ENCODE peak calls at places on chromosomes 12 and 14, in ten cellular contexts. Y is A549, G is left ventricle myocardium inferior, D is cardiac muscle cell, I is GM23338, X is tibial nerve, S is transverse colon, U is endodermal cell, A is right atrium auricular region, P is neural progenitor cell. M is an unnamed sample. For H3K4me1, the result is how much of the 10 kb centered on the place peaks cover.

GRCh38 chr12:52010152-52010622 is 3.4 kb downstream of the TAMALIN start:
- DNase-seq in Y (no peak), G (peak), D (peak), I (peak), X (peak), S (peak), U (peak), A (peak), P (peak), M (peak)

GRCh38 chr12:57276935-57277563 is 26.1 kb upstream of the STAC3 start:
- DNase-seq in Y (peak), G (no peak), D (peak), I (peak), X (no peak), S (no peak), U (peak), A (no peak), P (peak), M (peak)

GRCh38 chr14:24960816-24961215 is 89.1 kb downstream of the STXBP6 start:
- DNase-seq in Y (no peak), G (no peak), D (no peak), I (no peak), X (no peak), S (no peak), U (no peak), A (no peak), P (no peak), M (no peak)

GRCh38 chr14:35342160-35343010 is 50.2 kb downstream of the PSMA6 start:
- DNase-seq in Y (no peak), G (peak), D (peak), I (no peak), X (no peak), S (no peak), U (peak), A (peak), P (no peak), M (no peak)

GRCh38 chr12:106258226-106258625 is 10.4 kb upstream of the CKAP4 start:
- DNase-seq in Y (no peak), G (no peak), D (no peak), I (no peak), X (no peak), S (no peak), U (peak), A (no peak), P (no peak), M (no peak)

GRCh38 chr14:67541448-67542387 is 8.6 kb downstream of the PLEKHH1 start:
- DNase-seq in Y (no peak), G (no peak), D (no peak), I (peak), X (no peak), S (peak), U (peak), A (no peak), P (peak), M (no peak)

GRCh38 chr12:8828514-8829127 is 6.2 kb downstream of the A2ML1 start:
- DNase-seq in Y (no peak), G (no peak), D (no peak), I (no peak), X (no peak), S (no peak), U (peak), A (no peak), P (no peak), M (no peak)

GRCh38 chr12:120965534-120966091 is 12.7 kb upstream of the HNF1A start:
- DNase-seq in Y (no peak), G (no peak), D (no peak), I (peak), X (no peak), S (no peak), U (peak), A (no peak), P (no peak), M (no peak)

GRCh38 chr12:48968467-48968866 is 3.1 kb downstream of the WNT10B start:
- DNase-seq in Y (no peak), G (no peak), D (no peak), I (no peak), X (no peak), S (no peak), U (no peak), A (no peak), P (no peak), M (no peak)

GRCh38 chr14:36976571-36977023 is 195.8 kb downstream of the SLC25A21 start:
- DNase-seq in Y (no peak), G (no peak), D (no peak), I (no peak), X (no peak), S (no peak), U (peak), A (no peak), P (no peak), M (no peak)

GRCh38 chr12:62604856-62605255 is 138.2 kb downstream of the MON2 start:
- DNase-seq in Y (no peak), G (no peak), D (peak), I (no peak), X (no peak), S (no peak), U (no peak), A (no peak), P (no peak), M (no peak)

GRCh38 chr12:27552886-27553560 is 29.0 kb downstream of the PPFIBP1 start:
- DNase-seq in Y (no peak), G (no peak), D (no peak), I (no peak), X (no peak), S (no peak), U (no peak), A (no peak), P (no peak), M (no peak)

GRCh38 chr14:93997082-93997481 is at the start of gene CCDC197:
- DNase-seq in Y (no peak), G (no peak), D (no peak), I (no peak), X (no peak), S (no peak), U (no peak), A (no peak), P (no peak), M (no peak)

GRCh38 chr12:48420031-48420775 is 52.2 kb upstream of the ANP32D start:
- DNase-seq in Y (no peak), G (no peak), D (peak), I (peak), X (no peak), S (no peak), U (peak), A (no peak), P (peak), M (peak)

GRCh38 chr12:32789446-32789845 is 33.7 kb upstream of the YARS2 start:
- DNase-seq in Y (no peak), G (no peak), D (no peak), I (no peak), X (no peak), S (no peak), U (no peak), A (no peak), P (no peak), M (no peak)

GRCh38 chr14:96202441-96203094 is 2.1 kb upstream of the BDKRB2 start:
- DNase-seq in Y (no peak), G (no peak), D (no peak), I (no peak), X (no peak), S (no peak), U (no peak), A (no peak), P (no peak), M (no peak)

GRCh38 chr14:54330876-54331275 is 65.9 kb upstream of the CDKN3 start:
- DNase-seq in Y (no peak), G (no peak), D (no peak), I (no peak), X (no peak), S (no peak), U (no peak), A (no peak), P (no peak), M (no peak)

GRCh38 chr14:75128596-75128990 is 1.7 kb upstream of the NEK9 start:
- DNase-seq in Y (no peak), G (no peak), D (no peak), I (no peak), X (no peak), S (no peak), U (no peak), A (no peak), P (no peak), M (no peak)

GRCh38 chr12:124053855-124054254 is 80.8 kb downstream of the ZNF664 start:
- DNase-seq in Y (peak), G (peak), D (peak), I (peak), X (peak), S (peak), U (peak), A (no peak), P (peak), M (peak)

GRCh38 chr12:42162198-42162597 is 17.5 kb upstream of the GXYLT1 start:
- DNase-seq in Y (no peak), G (no peak), D (no peak), I (no peak), X (no peak), S (no peak), U (no peak), A (no peak), P (no peak), M (no peak)

GRCh38 chr12:14213542-14213941 is 151.9 kb upstream of the ATF7IP start:
- DNase-seq in Y (no peak), G (no peak), D (no peak), I (no peak), X (no peak), S (no peak), U (peak), A (no peak), P (peak), M (no peak)

GRCh38 chr12:103470664-103471063 is 25.1 kb downstream of the C12orf42 start:
- DNase-seq in Y (no peak), G (no peak), D (no peak), I (no peak), X (no peak), S (no peak), U (no peak), A (no peak), P (no peak), M (no peak)

GRCh38 chr12:124380793-124381453 is 86.0 kb downstream of the RFLNA start:
- DNase-seq in Y (no peak), G (no peak), D (no peak), I (no peak), X (no peak), S (no peak), U (no peak), A (no peak), P (no peak), M (no peak)

GRCh38 chr12:124862768-124863408 is 776 bp downstream of the SCARB1 start:
- DNase-seq in Y (peak), G (no peak), D (no peak), I (peak), X (no peak), S (peak), U (peak), A (no peak), P (peak), M (peak)

GRCh38 chr14:53663709-53664108 is 292.9 kb downstream of the BMP4 start:
- DNase-seq in Y (peak), G (peak), D (peak), I (peak), X (no peak), S (peak), U (peak), A (peak), P (peak), M (peak)

GRCh38 chr12:57815177-57816000 is 3.1 kb downstream of the AVIL start:
- DNase-seq in Y (no peak), G (no peak), D (no peak), I (peak), X (no peak), S (no peak), U (peak), A (no peak), P (peak), M (no peak)

DNA sequence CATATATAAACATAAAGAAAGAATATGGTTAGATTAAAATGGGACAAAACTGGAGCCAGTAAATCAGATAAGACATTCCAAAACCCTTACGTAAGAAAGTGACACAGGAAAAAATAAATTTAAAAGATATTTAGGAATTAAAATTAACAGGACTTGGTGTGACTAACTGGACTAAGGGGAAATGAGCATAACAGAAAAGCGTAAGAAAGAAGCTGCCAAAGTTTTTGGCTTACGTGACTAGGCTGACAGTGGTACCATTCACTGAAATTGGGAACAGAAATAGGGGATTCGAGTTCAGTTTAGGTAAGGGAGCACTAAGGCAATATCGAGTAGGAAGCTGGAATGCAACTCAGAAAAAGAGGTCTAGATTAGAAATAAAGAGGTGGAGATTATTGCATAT is 7.8 kb downstream of the CDK17 start:
- DNase-seq in Y (no peak), G (no peak), D (peak), I (no peak), X (no peak), S (no peak), U (no peak), A (no peak), P (no peak), M (peak)
- H3K4me1 ChIP-seq in Y (under half), G (half or more), D (under half), I (under half), X (under half), S (under half), U (under half), A (under half), P (under half), M (under half)

GRCh38 chr12:77204055-77204454 is 138.7 kb upstream of the E2F7 start:
- DNase-seq in Y (no peak), G (no peak), D (peak), I (peak), X (no peak), S (no peak), U (peak), A (no peak), P (peak), M (peak)
- TF ChIP-seq CTCF in Y (no peak), G (peak), D (peak), I (peak), X (no peak), S (no peak), U (peak), A (no peak), P (peak), M (peak)

GRCh38 chr12:49970658-49971057 is 2.1 kb upstream of the AQP6 start:
- DNase-seq in Y (no peak), G (no peak), D (no peak), I (no peak), X (no peak), S (no peak), U (peak), A (no peak), P (no peak), M (no peak)

GRCh38 chr12:49970030-49970429 is 2.7 kb upstream of the AQP6 start:
- DNase-seq in Y (no peak), G (no peak), D (no peak), I (no peak), X (no peak), S (no peak), U (no peak), A (no peak), P (no peak), M (no peak)

GRCh38 chr12:49972122-49972521 is 625 bp upstream of the AQP6 start:
- DNase-seq in Y (no peak), G (no peak), D (no peak), I (no peak), X (no peak), S (no peak), U (peak), A (no peak), P (no peak), M (no peak)

GRCh38 chr12:49972641-49973360 is at the start of gene AQP6:
- DNase-seq in Y (no peak), G (no peak), D (no peak), I (no peak), X (no peak), S (no peak), U (peak), A (no peak), P (no peak), M (no peak)

DNA sequence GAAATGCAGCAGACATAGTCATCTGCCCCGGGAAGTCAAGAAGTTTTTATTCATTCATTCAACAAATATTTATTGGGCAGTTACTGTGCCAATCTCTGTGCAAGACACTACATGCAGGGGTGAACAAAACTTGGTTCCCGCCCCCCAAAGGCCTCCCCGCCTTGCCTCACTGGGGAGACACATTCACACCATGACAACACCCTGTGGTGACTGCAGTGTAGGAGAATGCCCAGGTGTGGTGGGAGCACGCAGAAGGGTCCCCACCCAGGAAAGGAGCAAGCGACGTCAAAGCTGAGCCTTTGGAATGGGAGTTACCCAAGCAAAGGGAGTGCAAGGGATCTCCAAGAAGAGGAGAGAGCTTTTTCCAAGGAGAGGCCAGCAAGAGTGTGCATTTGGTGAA is 1.6 kb upstream of the AQP6 start:
- DNase-seq in Y (no peak), G (no peak), D (no peak), I (no peak), X (no peak), S (no peak), U (peak), A (no peak), P (no peak), M (no peak)
- H3K27ac ChIP-seq in Y (no peak), G (no peak), D (no peak), I (no peak), X (no peak), S (no peak), U (no peak), A (no peak), P (no peak), M (no peak)

GRCh38 chr14:22599349-22599748 is 1.2 kb downstream of the ABHD4 start:
- DNase-seq in Y (no peak), G (no peak), D (no peak), I (no peak), X (no peak), S (no peak), U (no peak), A (no peak), P (no peak), M (no peak)

GRCh38 chr14:22601456-22601855 is 3.4 kb downstream of the ABHD4 start:
- DNase-seq in Y (no peak), G (no peak), D (no peak), I (no peak), X (no peak), S (no peak), U (no peak), A (no peak), P (no peak), M (no peak)

GRCh38 chr14:22602853-22603252 is 4.8 kb downstream of the ABHD4 start:
- DNase-seq in Y (peak), G (no peak), D (no peak), I (no peak), X (no peak), S (no peak), U (no peak), A (no peak), P (no peak), M (no peak)

GRCh38 chr14:22600027-22600426 is 1.9 kb downstream of the ABHD4 start:
- DNase-seq in Y (no peak), G (no peak), D (no peak), I (no peak), X (no peak), S (no peak), U (no peak), A (no peak), P (no peak), M (no peak)

GRCh38 chr14:22602011-22602410 is 3.9 kb downstream of the ABHD4 start:
- DNase-seq in Y (no peak), G (no peak), D (no peak), I (no peak), X (no peak), S (no peak), U (no peak), A (no peak), P (no peak), M (no peak)
- H3K4me1 ChIP-seq in Y (half or more), G (under half), D (under half), I (under half), X (under half), S (under half), U (under half), A (under half), P (under half), M (under half)

GRCh38 chr14:78593949-78594348 is 423.8 kb downstream of the NRXN3 start:
- DNase-seq in Y (no peak), G (no peak), D (no peak), I (no peak), X (no peak), S (no peak), U (no peak), A (no peak), P (no peak), M (no peak)

GRCh38 chr14:78595797-78596196 is 425.6 kb downstream of the NRXN3 start:
- DNase-seq in Y (no peak), G (no peak), D (peak), I (peak), X (no peak), S (no peak), U (peak), A (no peak), P (peak), M (peak)

GRCh38 chr14:78598046-78598652 is 428.0 kb downstream of the NRXN3 start:
- DNase-seq in Y (peak), G (peak), D (peak), I (peak), X (no peak), S (peak), U (peak), A (no peak), P (peak), M (peak)
- TF ChIP-seq CTCF in Y (peak), G (peak), D (peak), I (peak), X (peak), S (peak), U (peak), A (peak), P (peak), M (peak)

M was measured in A673.